ENCODE peak calls at places on chromosomes 13 and 19, in seven cellular contexts. T is cardiac muscle cell, U is activated B cell treated with CpG ODN at 0.5 μM for 24 hours, B is K562, N is esophagus squamous epithelium, I is endodermal cell, H is MCF 10A. A is an unnamed sample.

GRCh38 chr13:37656247-37656940 is 57.8 kb upstream of the POSTN start:
- DNase-seq in H (peak), T (peak), I (no peak), U (no peak), B (no peak), N (no peak), A (no peak)

GRCh38 chr19:49104229-49104864 is 9.8 kb upstream of the LIN7B start:
- DNase-seq in U (no peak), T (no peak), B (no peak), I (no peak), H (no peak), N (no peak), A (no peak)

GRCh38 chr13:106349080-106349841 is 186.2 kb downstream of the EFNB2 start:
- DNase-seq in H (peak), T (peak), U (no peak), B (no peak), I (peak), N (no peak), A (no peak)

GRCh38 chr13:44313674-44314073 is 60.0 kb upstream of the SERP2 start:
- DNase-seq in B (no peak), H (peak), T (peak), U (no peak), I (no peak), N (no peak), A (no peak)

GRCh38 chr13:24746618-24747247 is 17.2 kb upstream of the RNF17 start:
- DNase-seq in H (no peak), I (peak), U (no peak), T (peak), N (no peak), B (no peak), A (no peak)

GRCh38 chr13:99796175-99796819 is 175.3 kb downstream of the ZIC5 start:
- DNase-seq in N (no peak), H (peak), U (no peak), B (peak), T (peak), I (peak), A (no peak)

GRCh38 chr13:110228936-110229904 is 77.7 kb downstream of the COL4A1 start:
- DNase-seq in U (no peak), B (no peak), N (no peak), T (no peak), H (peak), I (no peak), A (no peak)

GRCh38 chr13:23289917-23290357 is 109.2 kb downstream of the SGCG start:
- DNase-seq in I (no peak), U (no peak), H (peak), B (no peak), T (peak), N (no peak), A (no peak)

GRCh38 chr13:27170221-27170520 is 1.4 kb downstream of the USP12 start:
- DNase-seq in H (peak), U (no peak), I (no peak), B (no peak), N (no peak), T (no peak), A (no peak)

GRCh38 chr19:35018379-35018778 is 11.9 kb upstream of the SCN1B start:
- DNase-seq in T (no peak), H (no peak), U (no peak), N (no peak), I (no peak), B (no peak), A (no peak)

GRCh38 chr19:35021596-35021995 is 8.7 kb upstream of the SCN1B start:
- DNase-seq in N (no peak), T (no peak), U (no peak), B (no peak), H (no peak), I (no peak), A (no peak)

GRCh38 chr19:35017507-35017906 is 12.8 kb upstream of the SCN1B start:
- DNase-seq in U (no peak), I (no peak), H (no peak), N (no peak), T (no peak), B (no peak), A (no peak)

GRCh38 chr19:35021016-35021415 is 9.3 kb upstream of the SCN1B start:
- DNase-seq in N (no peak), I (no peak), B (no peak), T (no peak), U (no peak), H (no peak), A (no peak)

GRCh38 chr19:35019144-35019543 is 11.1 kb upstream of the SCN1B start:
- DNase-seq in I (no peak), T (no peak), U (no peak), N (no peak), B (no peak), H (no peak), A (no peak)
- TF ChIP-seq CTCF in I (no peak), T (no peak), U (no peak), N (no peak), B (no peak), H (no peak), A (no peak)

GRCh38 chr19:40778045-40778864 is at the start of gene RAB4B:
- DNase-seq in N (peak), B (peak), I (peak), T (peak), H (peak), U (peak), A (peak)
- TF ChIP-seq CTCF in N (peak), B (no peak), I (no peak), T (no peak), H (no peak), U (no peak), A (no peak)

DNA sequence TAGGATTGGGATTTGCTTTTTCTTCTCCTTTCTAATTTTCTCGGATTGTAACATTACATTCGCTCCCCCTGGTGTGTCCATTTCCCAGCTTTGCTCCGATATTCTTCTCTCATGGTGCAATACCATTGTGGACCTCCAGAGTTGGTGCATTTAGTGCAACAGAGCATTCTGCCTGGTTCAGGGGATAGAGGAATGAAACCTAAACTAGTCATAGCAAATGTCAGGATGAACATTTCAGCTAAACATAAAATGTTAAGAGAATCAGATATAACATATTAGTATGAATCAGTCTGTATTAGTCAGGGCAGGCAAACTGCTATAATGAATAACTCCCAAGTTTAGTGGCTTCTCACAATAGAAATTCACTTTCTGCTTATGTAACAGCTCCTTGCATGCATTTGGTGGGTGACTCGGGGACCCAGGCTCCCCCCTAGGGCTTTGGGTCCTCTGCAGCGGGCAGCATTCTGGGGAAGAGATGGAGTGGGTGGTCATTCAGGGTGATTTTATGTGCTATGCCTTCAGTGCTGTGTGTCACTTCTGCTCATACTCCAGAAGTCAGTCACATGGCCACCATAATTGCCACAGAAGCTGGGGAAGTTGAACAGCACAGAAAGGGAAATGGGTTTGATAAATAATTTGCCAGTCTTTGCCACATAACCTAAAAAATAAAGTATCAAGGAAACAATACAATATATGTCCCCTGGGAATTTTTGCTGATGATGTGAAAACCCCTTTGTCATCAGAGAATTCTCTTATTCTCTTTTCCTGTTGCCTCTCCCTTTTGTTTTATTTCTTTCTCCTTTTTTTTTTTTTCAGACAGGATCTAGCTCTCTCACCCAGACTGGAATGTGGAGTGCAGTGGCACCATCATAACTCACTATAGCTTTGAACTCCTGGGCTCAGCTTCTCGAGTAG is 111.0 kb downstream of the HSPH1 start:
- DNase-seq in I (peak), B (peak), T (peak), N (no peak), U (no peak), H (no peak), A (no peak)
- TF ChIP-seq CTCF in I (peak), B (no peak), T (peak), N (peak), U (no peak), H (no peak), A (no peak)

GRCh38 chr19:10074153-10074552 is 12.0 kb upstream of the SHFL start:
- DNase-seq in N (no peak), U (no peak), T (peak), H (peak), I (no peak), B (peak), A (no peak)
- TF ChIP-seq CTCF in N (peak), U (no peak), T (peak), H (peak), I (peak), B (peak), A (peak)

A was measured in psoas muscle.